ENCODE peak calls at places on chromosome 18, in seven cellular contexts. L is choroid plexus epithelial cell; T is stimulated activated CD4-positive, alpha-beta T cell treated with anti-CD3 and anti-CD28 coated beads, Interleukin-4, amount 100 ng/mL, for 4 hours; R is iris pigment epithelial cell; G is brain microvascular endothelial cell; V is left ventricle myocardium inferior; C is hepatic stellate cell. F is an unnamed sample.
A peak's percentile ranks its signal among the peaks of the same experiment; 100 is the strongest.

GRCh38 chr18:14920976-14921375 is 173.0 kb downstream of the ANKRD30B start:
- DNase-seq in R (no peak), T (no peak), V (no peak), C (no peak), G (no peak), L (no peak), F (no peak)

GRCh38 chr18:26741041-26741440 is 124.5 kb downstream of the AQP4 start:
- DNase-seq in T (no peak), V (no peak), C (no peak), G (no peak), L (peak; percentile 23), R (peak; percentile 40), F (no peak)

GRCh38 chr18:45962461-45962860 is 4.7 kb downstream of the EPG5 start:
- DNase-seq in C (peak; percentile 53), T (peak; percentile 28), V (no peak), R (peak; percentile 85), L (peak; percentile 91), G (peak; percentile 82), F (peak; percentile 70)

GRCh38 chr18:36481201-36481657 is 183.7 kb downstream of the FHOD3 start:
- DNase-seq in V (no peak), L (no peak), C (no peak), R (no peak), G (no peak), T (no peak), F (no peak)

GRCh38 chr18:73793386-73793785 is 354.2 kb downstream of the FBXO15 start:
- DNase-seq in C (no peak), T (no peak), R (peak; percentile 64), G (peak; percentile 76), V (no peak), L (peak; percentile 77), F (peak; percentile 40)

GRCh38 chr18:30139631-30140287 is 902.8 kb downstream of the DSC3 start:
- DNase-seq in V (no peak), C (no peak), G (no peak), L (no peak), R (no peak), T (no peak), F (no peak)

GRCh38 chr18:35862115-35862640 is 110.3 kb upstream of the RMP24 start:
- DNase-seq in R (peak; percentile 6), V (no peak), C (no peak), T (no peak), L (no peak), G (no peak), F (no peak)

GRCh38 chr18:55076643-55077218 is 117.5 kb upstream of the CCDC68 start:
- DNase-seq in L (no peak), C (no peak), T (no peak), G (no peak), R (no peak), V (no peak), F (peak; percentile 47)

GRCh38 chr18:49811151-49811938 is 2.0 kb downstream of the ACAA2 start:
- DNase-seq in V (no peak), L (no peak), C (no peak), R (no peak), T (no peak), G (no peak), F (no peak)

GRCh38 chr18:28408528-28408927 is 231.6 kb upstream of the CDH2 start:
- DNase-seq in C (no peak), L (no peak), V (no peak), G (no peak), R (no peak), T (no peak), F (no peak)

F was measured in astrocyte of the spinal cord.